ENCODE peak calls at places on chromosomes 11 and 22, in four cellular contexts. I, N, P and B are unnamed samples.

GRCh38 chr11:128503231-128503991 is 83.9 kb downstream of the ETS1 start:
- DNase-seq in I (no peak), N (peak), P (no peak), B (no peak)

GRCh38 chr11:36306888-36307287 is 10.8 kb downstream of the PRR5L start:
- DNase-seq in I (no peak), N (peak), P (peak), B (no peak)

GRCh38 chr11:82682003-82682751 is 51.5 kb downstream of the FAM181B start:
- DNase-seq in I (peak), N (peak), P (peak), B (peak)

GRCh38 chr11:2584812-2585565 is 114.8 kb downstream of the KCNQ1OT1 start:
- DNase-seq in I (no peak), N (no peak), P (no peak), B (peak)

GRCh38 chr11:114736806-114737205 is 58.5 kb downstream of the NXPE2 start:
- DNase-seq in I (no peak), N (no peak), P (no peak), B (no peak)

GRCh38 chr11:60934790-60935605 is 10.7 kb downstream of the TMEM132A start:
- DNase-seq in I (no peak), N (no peak), P (no peak), B (no peak)

GRCh38 chr22:42688914-42689275 is 31.8 kb downstream of the A4GALT start:
- DNase-seq in I (no peak), N (no peak), P (no peak), B (no peak)

GRCh38 chr11:74321487-74322188 is 10.2 kb upstream of the P4HA3 start:
- DNase-seq in I (no peak), N (no peak), P (peak), B (no peak)

GRCh38 chr22:19940536-19941364 is 822 bp upstream of the COMT start:
- DNase-seq in I (no peak), N (no peak), P (no peak), B (no peak)

GRCh38 chr22:50189184-50189848 is 3.6 kb downstream of the TRABD start:
- DNase-seq in I (no peak), N (no peak), P (no peak), B (no peak)

GRCh38 chr11:107576497-107577086 is 11.1 kb upstream of the ALKBH8 start:
- DNase-seq in I (peak), N (peak), P (peak), B (no peak)

GRCh38 chr11:60718524-60719316 is 5.8 kb upstream of the MS4A18 start:
- DNase-seq in I (no peak), N (no peak), P (no peak), B (no peak)

GRCh38 chr11:119376197-119376847 is 5.2 kb downstream of the USP2 start:
- DNase-seq in I (no peak), N (no peak), P (no peak), B (no peak)

GRCh38 chr11:8015753-8016239 is 28.7 kb downstream of the EIF3F start:
- DNase-seq in I (no peak), N (peak), P (peak), B (peak)

GRCh38 chr11:101063706-101064105 is 65.9 kb downstream of the PGR start:
- DNase-seq in I (no peak), N (no peak), P (no peak), B (no peak)

GRCh38 chr22:38250642-38251354 is 22.0 kb downstream of the TMEM184B start:
- DNase-seq in I (no peak), N (no peak), P (no peak), B (no peak)

GRCh38 chr22:38249803-38250641 is 22.8 kb downstream of the TMEM184B start:
- DNase-seq in I (no peak), N (no peak), P (no peak), B (no peak)

GRCh38 chr22:38248280-38248679 is 24.5 kb downstream of the TMEM184B start:
- DNase-seq in I (no peak), N (no peak), P (no peak), B (no peak)

GRCh38 chr22:38249301-38249700 is 23.5 kb downstream of the TMEM184B start:
- DNase-seq in I (no peak), N (no peak), P (no peak), B (no peak)

DNA sequence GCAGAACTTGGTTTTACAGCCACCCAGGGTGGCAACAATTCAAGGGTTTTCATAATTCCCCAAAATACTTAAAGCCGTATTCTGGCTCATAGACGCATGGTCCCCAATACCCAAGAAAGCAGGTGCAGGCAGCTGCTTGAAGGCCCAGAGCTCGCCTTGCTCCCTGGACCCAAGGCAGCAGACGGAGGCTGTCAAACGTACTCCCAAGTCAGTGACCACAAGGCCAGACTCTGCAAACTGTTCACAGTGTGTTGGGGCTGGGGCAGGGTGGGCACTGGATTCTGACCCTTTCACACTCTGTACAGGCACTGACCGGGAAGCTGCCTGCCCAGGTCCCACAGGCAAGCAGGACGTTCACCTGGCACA is 21.5 kb downstream of the TMEM184B start:
- DNase-seq in I (no peak), N (no peak), P (no peak), B (no peak)
- H2BK12ac ChIP-seq in I (no peak), N (no peak), P (no peak), B (no peak)

GRCh38 chr22:39231197-39231950 is 13.4 kb downstream of the PDGFB start:
- DNase-seq in I (no peak), N (no peak), P (no peak), B (no peak)

GRCh38 chr22:39229688-39230260 is 15.0 kb downstream of the PDGFB start:
- DNase-seq in I (no peak), N (no peak), P (no peak), B (no peak)

GRCh38 chr22:39229075-39229474 is 15.7 kb downstream of the PDGFB start:
- DNase-seq in I (no peak), N (no peak), P (no peak), B (no peak)

GRCh38 chr22:39232246-39232645 is 12.5 kb downstream of the PDGFB start:
- DNase-seq in I (no peak), N (no peak), P (peak), B (no peak)

GRCh38 chr22:39230261-39231196 is 14.3 kb downstream of the PDGFB start:
- DNase-seq in I (no peak), N (no peak), P (no peak), B (peak)
- H2BK12ac ChIP-seq in I (peak), N (peak), P (peak), B (no peak)

GRCh38 chr22:26762503-26763170 is 105.2 kb downstream of the MIAT start:
- DNase-seq in I (no peak), N (no peak), P (no peak), B (no peak)

GRCh38 chr22:26751217-26751616 is 93.8 kb downstream of the MIAT start:
- DNase-seq in I (peak), N (peak), P (no peak), B (peak)

GRCh38 chr22:26757496-26757895 is 100.1 kb downstream of the MIAT start:
- DNase-seq in I (no peak), N (no peak), P (no peak), B (no peak)

GRCh38 chr22:26753125-26753862 is 95.9 kb downstream of the MIAT start:
- DNase-seq in I (no peak), N (no peak), P (no peak), B (peak)

GRCh38 chr22:26756675-26757293 is 99.4 kb downstream of the MIAT start:
- DNase-seq in I (peak), N (peak), P (peak), B (peak)
- H2BK12ac ChIP-seq in I (peak), N (peak), P (peak), B (no peak)

GRCh38 chr11:44454686-44455085 is 110.8 kb upstream of the CD82 start:
- DNase-seq in I (no peak), N (no peak), P (no peak), B (no peak)
- H2BK12ac ChIP-seq in I (no peak), N (no peak), P (no peak), B (no peak)

DNA sequence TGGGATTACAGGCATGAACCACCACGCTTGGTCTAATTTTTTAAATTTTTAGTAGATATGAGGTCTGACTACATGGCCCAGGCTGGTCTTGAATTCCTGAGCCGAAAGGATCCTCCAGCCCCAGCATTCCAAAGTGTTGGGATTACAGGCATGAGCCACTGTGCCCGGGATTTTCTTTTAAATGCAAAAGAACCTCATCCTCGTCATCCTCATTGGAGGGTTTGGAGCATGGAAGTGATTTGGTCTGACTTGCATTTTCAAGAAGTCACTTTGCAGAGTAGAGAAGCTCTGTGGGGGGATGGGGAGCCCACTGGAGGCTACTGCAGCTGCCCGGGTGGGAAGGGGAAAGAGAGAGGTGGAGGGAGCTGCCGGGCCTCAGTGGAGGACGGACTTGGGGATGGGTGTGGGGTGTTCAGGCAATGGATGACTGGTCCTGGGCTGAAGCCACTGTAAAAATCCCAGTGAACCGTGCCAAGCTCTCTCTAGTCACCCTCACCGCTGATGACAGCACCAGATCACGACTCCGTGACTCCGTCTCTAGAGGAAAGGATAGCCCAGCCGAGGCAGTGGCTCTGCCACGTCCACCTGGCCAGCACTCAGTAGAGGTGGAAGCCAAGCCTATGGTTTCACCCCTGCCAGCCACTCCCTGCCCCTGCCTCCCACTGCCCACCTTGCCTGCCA is 32.8 kb upstream of the SLC22A12 start:
- DNase-seq in I (no peak), N (no peak), P (peak), B (peak)
- H2BK12ac ChIP-seq in I (no peak), N (no peak), P (no peak), B (peak)

DNA sequence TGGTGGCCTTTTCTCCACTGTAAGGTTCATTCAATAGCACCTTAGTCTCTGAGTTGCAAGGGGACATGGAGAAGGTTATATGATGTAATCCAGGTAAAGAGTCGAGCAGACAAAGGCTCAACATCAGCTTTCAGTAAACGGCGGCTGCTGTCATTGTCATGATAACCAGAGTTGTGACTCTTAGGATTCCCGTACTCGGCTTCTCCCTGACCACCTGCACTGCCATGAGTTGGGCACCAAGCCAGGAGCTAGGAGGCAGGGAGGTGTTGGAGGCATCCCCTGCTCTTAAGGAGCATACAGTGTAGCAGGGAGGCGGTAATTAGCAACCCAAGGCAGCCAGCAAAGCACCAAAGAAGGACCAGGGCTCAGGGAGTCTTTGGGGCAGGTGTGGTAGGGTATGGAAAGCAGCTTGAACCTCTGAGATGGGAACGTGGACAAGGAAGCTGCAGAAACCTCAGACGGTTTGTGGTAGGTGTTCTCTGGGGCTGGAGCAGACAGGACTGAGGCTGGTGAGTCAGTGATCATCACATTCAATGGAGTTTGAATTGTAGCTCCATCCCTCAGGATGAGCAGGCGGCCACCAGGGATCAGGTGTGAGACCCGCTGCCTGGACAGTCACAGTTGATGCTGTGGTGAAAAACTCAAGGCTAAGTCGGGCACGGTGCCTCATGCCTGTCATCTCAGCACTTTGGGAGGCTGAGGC is 31.7 kb downstream of the LIF start:
- DNase-seq in I (no peak), N (no peak), P (no peak), B (peak)
- H2BK12ac ChIP-seq in I (no peak), N (no peak), P (no peak), B (no peak)

GRCh38 chr11:95255523-95256165 is 24.6 kb upstream of the SESN3 start:
- DNase-seq in I (no peak), N (no peak), P (no peak), B (no peak)
- H2BK12ac ChIP-seq in I (no peak), N (peak), P (no peak), B (no peak)

DNA sequence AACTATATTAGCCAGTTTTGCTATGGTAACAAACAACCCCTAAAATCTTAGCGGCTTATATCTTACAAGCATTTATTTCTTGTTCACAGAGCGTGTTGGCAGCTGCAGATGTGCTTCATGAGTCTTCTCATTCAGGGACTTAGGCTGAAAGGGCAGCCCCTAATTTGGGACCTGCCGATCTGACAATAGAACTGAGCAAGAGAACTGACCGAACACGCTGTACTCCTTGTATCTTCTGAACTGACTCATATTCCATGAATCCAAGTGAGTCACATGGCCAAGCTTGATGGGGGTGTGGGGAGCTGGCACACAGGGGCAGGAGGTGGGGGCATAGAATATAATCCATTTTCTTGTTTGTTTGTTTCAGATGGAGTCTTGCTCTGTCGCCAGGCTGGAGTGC is 481.7 kb upstream of the CADM1 start:
- DNase-seq in I (no peak), N (no peak), P (no peak), B (no peak)
- H2BK12ac ChIP-seq in I (no peak), N (no peak), P (no peak), B (no peak)

GRCh38 chr11:73317803-73318202 is 9.7 kb downstream of the ARHGEF17 start:
- DNase-seq in I (no peak), N (peak), P (no peak), B (no peak)
- H2BK12ac ChIP-seq in I (no peak), N (peak), P (no peak), B (no peak)

GRCh38 chr11:72591023-72591422 is 83.2 kb downstream of the PDE2A start:
- DNase-seq in I (no peak), N (no peak), P (no peak), B (no peak)

GRCh38 chr11:72591785-72592490 is 82.3 kb downstream of the PDE2A start:
- DNase-seq in I (no peak), N (no peak), P (no peak), B (no peak)

GRCh38 chr11:72594493-72595291 is 79.5 kb downstream of the PDE2A start:
- DNase-seq in I (no peak), N (no peak), P (no peak), B (no peak)

GRCh38 chr11:72595292-72595684 is 78.9 kb downstream of the PDE2A start:
- DNase-seq in I (peak), N (no peak), P (no peak), B (no peak)

DNA sequence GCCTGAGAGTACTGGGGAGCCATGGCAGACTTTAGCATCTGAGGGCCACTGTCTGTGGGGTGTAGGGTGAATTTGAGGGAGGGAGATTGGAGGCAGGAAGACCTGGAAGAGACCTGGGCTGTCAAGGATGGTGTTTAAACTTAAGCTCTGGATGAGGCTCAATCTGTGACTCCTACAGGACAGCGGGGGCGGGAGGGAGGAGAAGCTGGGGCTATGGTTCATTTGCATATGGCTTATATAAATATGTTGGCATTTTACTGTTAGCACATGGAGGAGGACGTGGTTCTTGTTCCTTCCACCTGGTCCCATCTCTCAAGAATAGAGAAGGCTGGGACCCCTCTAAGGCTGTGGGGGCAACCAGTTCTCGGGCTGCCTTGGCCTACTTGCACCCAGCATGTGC is 81.5 kb downstream of the PDE2A start:
- DNase-seq in I (no peak), N (no peak), P (no peak), B (no peak)
- H2BK12ac ChIP-seq in I (no peak), N (no peak), P (no peak), B (no peak)